ENCODE peak calls at places on chromosomes 2 and 18, in six cellular contexts. U, K, E, W, J and D are unnamed samples.

GRCh38 chr2:226589043-226589442 is 210.6 kb downstream of the IRS1 start:
- DNase-seq in U (no peak), K (no peak), E (no peak), W (no peak), J (no peak), D (no peak)

GRCh38 chr2:213995400-213996105 is 415.3 kb upstream of the VWC2L start:
- DNase-seq in U (no peak), K (no peak), E (peak), W (no peak), J (peak), D (peak)

GRCh38 chr2:238872026-238872425 is 24.1 kb downstream of the TWIST2 start:
- DNase-seq in U (no peak), K (no peak), E (no peak), W (no peak), J (no peak), D (no peak)

GRCh38 chr18:70422061-70422965 is 133.5 kb downstream of the SOCS6 start:
- DNase-seq in U (no peak), K (no peak), E (peak), W (no peak), J (peak), D (peak)

GRCh38 chr2:220034356-220035121 is 407.1 kb downstream of the SLC4A3 start:
- DNase-seq in U (no peak), K (no peak), E (peak), W (no peak), J (peak), D (no peak)

GRCh38 chr2:80151248-80151647 is 153.3 kb downstream of the LRRTM1 start:
- DNase-seq in U (no peak), K (no peak), E (no peak), W (no peak), J (no peak), D (no peak)

GRCh38 chr18:23998018-23998417 is 16.5 kb upstream of the TTC39C start:
- DNase-seq in U (no peak), K (no peak), E (no peak), W (no peak), J (no peak), D (no peak)

GRCh38 chr2:173755798-173756197 is 209.4 kb downstream of the SP3 start:
- DNase-seq in U (no peak), K (no peak), E (no peak), W (no peak), J (no peak), D (no peak)

GRCh38 chr18:40473221-40473620 is 1481.8 kb upstream of the PIK3C3 start:
- DNase-seq in U (no peak), K (no peak), E (no peak), W (no peak), J (no peak), D (no peak)

GRCh38 chr2:101307950-101308431 is 510 bp downstream of the RNF149 start:
- DNase-seq in U (no peak), K (no peak), E (peak), W (no peak), J (no peak), D (no peak)

GRCh38 chr18:3104190-3105054 is 91.5 kb upstream of the LPIN2 start:
- DNase-seq in U (no peak), K (no peak), E (peak), W (no peak), J (peak), D (no peak)

GRCh38 chr2:169069341-169069740 is at the start of gene DHRS9:
- DNase-seq in U (no peak), K (no peak), E (peak), W (no peak), J (peak), D (peak)

GRCh38 chr2:110105608-110106467 is 9.8 kb downstream of the MALL start:
- DNase-seq in U (no peak), K (no peak), E (peak), W (no peak), J (peak), D (peak)

GRCh38 chr2:101004671-101005325 is 2.7 kb downstream of the RPL31 start:
- DNase-seq in U (no peak), K (no peak), E (no peak), W (peak), J (no peak), D (no peak)

GRCh38 chr2:14905571-14905970 is 273.1 kb downstream of the LRATD1 start:
- DNase-seq in U (no peak), K (no peak), E (no peak), W (no peak), J (no peak), D (no peak)

GRCh38 chr2:171201767-171202166 is 41.1 kb upstream of the TLK1 start:
- DNase-seq in U (no peak), K (no peak), E (no peak), W (no peak), J (no peak), D (no peak)

GRCh38 chr18:39624934-39625333 is 2059.3 kb upstream of the CELF4 start:
- DNase-seq in U (no peak), K (no peak), E (peak), W (no peak), J (no peak), D (peak)

GRCh38 chr18:5630057-5630765 is 86.4 kb upstream of the EPB41L3 start:
- DNase-seq in U (peak), K (peak), E (no peak), W (peak), J (peak), D (no peak)

GRCh38 chr2:225781991-225782390 is 382.5 kb downstream of the NYAP2 start:
- DNase-seq in U (no peak), K (no peak), E (no peak), W (no peak), J (no peak), D (no peak)

GRCh38 chr2:179554639-179555038 is 290.0 kb upstream of the SESTD1 start:
- DNase-seq in U (no peak), K (no peak), E (no peak), W (no peak), J (no peak), D (no peak)

GRCh38 chr2:207122914-207123744 is 42.6 kb downstream of the KLF7 start:
- DNase-seq in U (no peak), K (peak), E (no peak), W (no peak), J (no peak), D (peak)